ENCODE peak calls at places on chromosomes 7 and 10, in four cellular contexts. V, Z, T and F are unnamed samples.

GRCh38 chr7:44767134-44767911 is 18.7 kb downstream of the ZMIZ2 start:
- DNase-seq in V (no peak), Z (peak), T (no peak), F (no peak)

GRCh38 chr7:137006293-137006692 is 137.8 kb downstream of the CHRM2 start:
- DNase-seq in V (no peak), Z (no peak), T (no peak), F (no peak)

GRCh38 chr10:12790270-12790669 is 211.2 kb downstream of the CCDC3 start:
- DNase-seq in V (no peak), Z (no peak), T (no peak), F (no peak)

GRCh38 chr7:119640861-119641260 is 632.1 kb upstream of the KCND2 start:
- DNase-seq in V (no peak), Z (no peak), T (no peak), F (no peak)

GRCh38 chr7:123216825-123217224 is 17.1 kb upstream of the SLC13A1 start:
- DNase-seq in V (no peak), Z (no peak), T (no peak), F (no peak)

GRCh38 chr7:52119537-52119936 is 802.9 kb upstream of the COBL start:
- DNase-seq in V (no peak), Z (no peak), T (no peak), F (no peak)

GRCh38 chr10:132515811-132516726 is 21.5 kb upstream of the INPP5A start:
- DNase-seq in V (no peak), Z (no peak), T (no peak), F (no peak)

GRCh38 chr7:17130281-17131059 is 168.0 kb upstream of the AHR start:
- DNase-seq in V (no peak), Z (no peak), T (no peak), F (no peak)

GRCh38 chr10:95350212-95350829 is 59.5 kb upstream of the PDLIM1 start:
- DNase-seq in V (no peak), Z (no peak), T (no peak), F (no peak)

GRCh38 chr10:14782691-14783363 is 8.1 kb upstream of the FAM107B start:
- DNase-seq in V (no peak), Z (no peak), T (no peak), F (no peak)

GRCh38 chr10:63696205-63696604 is 175.0 kb downstream of the REEP3 start:
- DNase-seq in V (no peak), Z (no peak), T (no peak), F (no peak)

GRCh38 chr7:99837649-99838361 is 10.0 kb downstream of the CYP3A43 start:
- DNase-seq in V (no peak), Z (no peak), T (no peak), F (no peak)

GRCh38 chr10:14604181-14605142 is 170.2 kb downstream of the FAM107B start:
- DNase-seq in V (peak), Z (peak), T (peak), F (peak)

GRCh38 chr7:100215895-100216294 is 3.9 kb upstream of the PVRIG start:
- DNase-seq in V (no peak), Z (peak), T (no peak), F (no peak)

GRCh38 chr10:77301305-77301730 is 336.3 kb downstream of the KCNMA1 start:
- DNase-seq in V (no peak), Z (no peak), T (no peak), F (no peak)

GRCh38 chr7:117086788-117087187 is 133.5 kb downstream of the ST7 start:
- DNase-seq in V (no peak), Z (no peak), T (no peak), F (no peak)

GRCh38 chr7:138355254-138355653 is 104.8 kb upstream of the TRIM24 start:
- DNase-seq in V (no peak), Z (no peak), T (no peak), F (no peak)

GRCh38 chr10:76230866-76231257 is 799.4 kb downstream of the LRMDA start:
- DNase-seq in V (no peak), Z (no peak), T (no peak), F (no peak)

GRCh38 chr7:122301858-122302745 is 2.4 kb downstream of the FEZF1 start:
- DNase-seq in V (no peak), Z (no peak), T (no peak), F (no peak)

GRCh38 chr10:69409968-69410367 is 6.8 kb downstream of the TACR2 start:
- DNase-seq in V (no peak), Z (no peak), T (no peak), F (no peak)

GRCh38 chr7:55536619-55537457 is 35.5 kb downstream of the VOPP1 start:
- DNase-seq in V (no peak), Z (no peak), T (no peak), F (no peak)

GRCh38 chr10:103528551-103528950 is 35.0 kb downstream of the NEURL1 start:
- DNase-seq in V (no peak), Z (no peak), T (no peak), F (no peak)

GRCh38 chr10:28279878-28280277 is 23.0 kb downstream of the MPP7 start:
- DNase-seq in V (no peak), Z (no peak), T (no peak), F (no peak)

GRCh38 chr7:68692511-68692910 is 905.8 kb upstream of the AUTS2 start:
- DNase-seq in V (no peak), Z (no peak), T (no peak), F (no peak)

GRCh38 chr10:71974489-71975011 is 10.4 kb downstream of the CHST3 start:
- DNase-seq in V (no peak), Z (no peak), T (no peak), F (no peak)

GRCh38 chr10:88152720-88153119 is 289.3 kb downstream of the PTEN start:
- DNase-seq in V (no peak), Z (no peak), T (no peak), F (no peak)

GRCh38 chr10:8102708-8103401 is 48.4 kb downstream of the GATA3 start:
- DNase-seq in V (no peak), Z (no peak), T (no peak), F (no peak)

GRCh38 chr7:105487559-105488218 is 34.4 kb downstream of the PUS7 start:
- DNase-seq in V (no peak), Z (no peak), T (no peak), F (no peak)

GRCh38 chr10:106722524-106722923 is 442.0 kb downstream of the SORCS1 start:
- DNase-seq in V (no peak), Z (no peak), T (no peak), F (no peak)

GRCh38 chr7:82335001-82335400 is 108.6 kb downstream of the CACNA2D1 start:
- DNase-seq in V (no peak), Z (no peak), T (no peak), F (no peak)
- TF ChIP-seq CTCF in V (no peak), Z (no peak), T (no peak), F (no peak)

DNA sequence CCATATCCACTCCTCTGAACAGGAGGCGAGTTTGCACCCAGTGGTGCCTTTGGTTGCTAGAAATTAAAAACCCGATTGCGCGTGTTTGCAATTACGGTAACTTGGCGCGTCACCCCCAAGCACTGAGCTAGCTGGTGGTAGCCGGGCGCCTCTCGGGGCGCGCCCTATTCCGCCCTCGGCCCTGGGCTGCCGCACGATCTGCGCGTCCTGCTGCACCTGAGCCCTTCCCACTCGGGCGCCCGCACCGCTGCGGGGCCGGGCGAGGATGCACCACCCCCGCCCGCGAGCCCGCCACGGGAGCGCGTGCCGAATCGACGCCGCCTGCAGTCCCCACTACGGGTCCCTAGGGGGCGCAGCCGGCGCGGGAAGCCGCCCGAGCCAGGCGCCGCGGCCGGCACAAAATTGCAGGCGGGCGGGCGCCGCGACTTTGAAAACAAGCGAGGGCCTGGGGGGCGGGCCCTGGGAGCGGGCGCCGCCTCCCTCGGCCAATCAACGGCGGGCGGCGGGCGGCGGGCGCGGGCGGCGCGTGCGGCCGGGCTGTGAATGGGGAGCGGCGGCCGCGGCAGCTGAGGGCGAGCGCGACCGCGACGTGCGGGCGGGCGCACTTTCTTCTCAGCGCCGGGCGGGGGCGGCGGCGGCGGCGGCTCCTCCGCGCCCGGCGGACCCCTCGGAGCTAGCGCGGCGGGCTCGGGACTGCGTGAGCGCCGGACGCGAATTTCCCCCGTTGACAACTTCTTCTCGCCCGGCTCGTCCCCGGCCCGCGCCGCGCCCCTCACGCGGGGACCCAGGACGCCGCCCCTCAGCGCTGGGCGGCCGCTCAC is at the start of gene SDK1:
- DNase-seq in V (peak), Z (peak), T (peak), F (peak)
- TF ChIP-seq CTCF in V (peak), Z (peak), T (peak), F (peak)

GRCh38 chr10:84267503-84268126 is 22.8 kb downstream of the RGR start:
- DNase-seq in V (peak), Z (no peak), T (no peak), F (peak)
- TF ChIP-seq CTCF in V (peak), Z (peak), T (peak), F (peak)

GRCh38 chr7:2542011-2542923 is 13.1 kb downstream of the BRAT1 start:
- DNase-seq in V (no peak), Z (no peak), T (no peak), F (no peak)
- TF ChIP-seq CTCF in V (no peak), Z (no peak), T (no peak), F (no peak)

GRCh38 chr7:142567676-142568075 is 181.6 kb upstream of the PRSS1 start:
- DNase-seq in V (no peak), Z (no peak), T (no peak), F (no peak)
- TF ChIP-seq CTCF in V (no peak), Z (no peak), T (no peak), F (no peak)

GRCh38 chr10:86585726-86586048 is 64.1 kb upstream of the WAPL start:
- DNase-seq in V (no peak), Z (no peak), T (no peak), F (no peak)
- TF ChIP-seq CTCF in V (peak), Z (peak), T (no peak), F (peak)